ENCODE peak calls at places on chromosomes 12 and 14, in four cellular contexts. H, W, C and S are unnamed samples.

GRCh38 chr14:99137001-99137700 is 134.8 kb downstream of the BCL11B start:
- DNase-seq in H (no peak), W (no peak), C (no peak), S (peak; percentile 2)

GRCh38 chr14:90553921-90554336 is 157.1 kb downstream of the CALM1 start:
- DNase-seq in W (no peak), C (no peak), H (no peak), S (no peak)

GRCh38 chr12:95102916-95103671 is 29.7 kb upstream of the NR2C1 start:
- DNase-seq in C (peak; percentile 98), W (no peak), H (no peak), S (no peak)

GRCh38 chr12:75661927-75662326 is 150.5 kb upstream of the KRR1 start:
- DNase-seq in H (no peak), W (no peak), C (no peak), S (no peak)

GRCh38 chr12:109880049-109880931 is at the start of gene GLTP:
- DNase-seq in C (peak; percentile 83), H (peak; percentile 93), W (peak; percentile 91), S (peak; percentile 92)

GRCh38 chr14:104970231-104971068 is 7.7 kb downstream of the AHNAK2 start:
- DNase-seq in C (peak; percentile 81), W (no peak), H (no peak), S (no peak)

GRCh38 chr12:15001733-15002471 is 29.1 kb downstream of the PDE6H start:
- DNase-seq in H (no peak), C (no peak), W (peak; percentile 54), S (no peak)

GRCh38 chr12:47715877-47716548 is 9.3 kb downstream of the ENDOU start:
- DNase-seq in C (no peak), H (no peak), W (peak; percentile 43), S (no peak)

GRCh38 chr12:126685636-126686035 is 1581.3 kb upstream of the TMEM132C start:
- DNase-seq in C (no peak), W (no peak), H (no peak), S (no peak)

GRCh38 chr12:78419513-78419912 is 445.1 kb upstream of the SYT1 start:
- DNase-seq in H (no peak), W (no peak), C (no peak), S (no peak)

GRCh38 chr12:92019491-92020277 is 126.0 kb downstream of the BTG1 start:
- DNase-seq in C (no peak), W (no peak), H (no peak), S (no peak)

GRCh38 chr12:9798008-9798619 is 29.2 kb upstream of the KLRF1 start:
- DNase-seq in C (peak; percentile 80), H (no peak), W (no peak), S (no peak)

GRCh38 chr12:29155079-29155478 is 6.0 kb downstream of the FAR2 start:
- DNase-seq in C (no peak), H (no peak), W (no peak), S (no peak)

GRCh38 chr12:105946541-105946940 is 192.2 kb downstream of the NUAK1 start:
- DNase-seq in H (no peak), W (no peak), C (no peak), S (no peak)

GRCh38 chr12:12336049-12336411 is 14.0 kb downstream of the MANSC1 start:
- DNase-seq in W (no peak), H (no peak), C (peak; percentile 30), S (no peak)

GRCh38 chr12:14913381-14913781 is 25.0 kb downstream of the ERP27 start:
- DNase-seq in H (no peak), W (no peak), C (peak; percentile 99), S (no peak)

GRCh38 chr12:95733156-95733825 is 57.3 kb downstream of the NTN4 start:
- DNase-seq in C (peak; percentile 57), H (no peak), W (no peak), S (no peak)

GRCh38 chr14:105745433-105746123 is 219.2 kb downstream of the TMEM121 start:
- DNase-seq in W (no peak), C (no peak), H (peak; percentile 28), S (peak; percentile 9)

GRCh38 chr12:109111775-109112491 is 4.5 kb upstream of the ACACB start:
- DNase-seq in H (peak; percentile 78), C (peak; percentile 30), W (peak; percentile 74), S (no peak)

GRCh38 chr12:990308-990648 is 745 bp upstream of the ERC1 start:
- DNase-seq in H (peak; percentile 75), C (peak; percentile 62), W (no peak), S (no peak)

GRCh38 chr12:101604132-101604531 is 9.4 kb downstream of the MYBPC1 start:
- DNase-seq in C (peak; percentile 65), H (no peak), W (no peak), S (no peak)

GRCh38 chr14:67313153-67313552 is 46.5 kb downstream of the ATP6V1D start:
- DNase-seq in C (no peak), W (no peak), H (no peak), S (no peak)

GRCh38 chr12:57529831-57530230 is 7.2 kb downstream of the MBD6 start:
- DNase-seq in C (no peak), H (no peak), W (no peak), S (no peak)

GRCh38 chr14:59698793-59699192 is 122.2 kb upstream of the CCDC175 start:
- DNase-seq in H (no peak), C (peak; percentile 16), W (no peak), S (no peak)

GRCh38 chr14:95235351-95235750 is 78.0 kb upstream of the DICER1 start:
- DNase-seq in H (no peak), W (no peak), C (no peak), S (no peak)

GRCh38 chr12:89721291-89721987 is 12.8 kb upstream of the ATP2B1 start:
- DNase-seq in W (no peak), H (no peak), C (no peak), S (no peak)

GRCh38 chr14:99718031-99718810 is 34.1 kb downstream of the CYP46A1 start:
- DNase-seq in W (no peak), H (no peak), C (no peak), S (no peak)

DNA sequence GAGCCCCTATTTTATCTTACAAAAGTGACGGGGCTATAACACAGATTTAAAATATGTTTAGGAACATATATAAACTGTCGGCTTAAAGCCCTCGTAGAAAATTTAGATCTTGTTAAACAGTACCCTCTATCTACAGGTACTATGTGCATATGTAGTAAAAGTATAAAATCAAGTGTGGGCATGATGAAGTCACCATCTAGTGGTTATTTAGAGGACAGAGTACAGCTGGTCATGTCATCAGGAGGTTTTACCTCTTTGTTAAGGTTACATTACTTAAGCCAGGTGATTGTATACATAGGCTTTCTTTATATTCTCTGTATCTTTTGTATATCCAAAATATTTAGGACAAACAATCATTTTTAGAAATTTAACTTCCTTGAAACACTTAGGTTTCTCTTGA is 18.2 kb upstream of the TNS2 start:
- DNase-seq in H (no peak), W (no peak), C (no peak), S (no peak)
- TF ChIP-seq CTCF in H (no peak), W (no peak), C (no peak), S (no peak)

DNA sequence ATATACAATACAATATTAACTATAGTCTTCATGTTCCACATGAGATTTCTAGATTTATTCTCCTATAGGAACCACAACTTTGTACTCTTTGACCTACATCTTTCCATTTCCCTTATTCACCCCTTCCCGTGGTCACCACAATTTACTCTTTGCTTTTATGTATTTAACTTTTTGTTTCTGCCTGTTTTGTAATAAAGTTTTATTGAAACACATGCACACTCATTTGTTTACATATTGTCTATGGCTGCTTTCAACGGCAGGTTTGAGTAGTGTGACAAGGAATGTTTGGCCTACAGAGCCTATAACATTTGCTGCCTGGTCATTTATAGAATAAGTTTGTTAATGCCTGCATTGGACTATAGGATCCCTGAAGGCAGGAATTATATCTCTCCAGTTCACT is 231.1 kb downstream of the CRADD start:
- DNase-seq in H (no peak), C (no peak), W (no peak), S (no peak)
- TF ChIP-seq CTCF in H (no peak), C (no peak), W (no peak), S (no peak)

GRCh38 chr14:74531011-74531410 is 37.4 kb downstream of the ISCA2 start:
- DNase-seq in C (no peak), H (no peak), W (no peak), S (no peak)

GRCh38 chr14:74532246-74532645 is 38.7 kb downstream of the ISCA2 start:
- DNase-seq in W (no peak), H (no peak), C (no peak), S (no peak)

GRCh38 chr14:74528406-74528805 is 34.8 kb downstream of the ISCA2 start:
- DNase-seq in W (peak; percentile 40), C (no peak), H (no peak), S (no peak)

GRCh38 chr14:74528886-74529285 is 35.3 kb downstream of the ISCA2 start:
- DNase-seq in W (no peak), C (no peak), H (no peak), S (no peak)

DNA sequence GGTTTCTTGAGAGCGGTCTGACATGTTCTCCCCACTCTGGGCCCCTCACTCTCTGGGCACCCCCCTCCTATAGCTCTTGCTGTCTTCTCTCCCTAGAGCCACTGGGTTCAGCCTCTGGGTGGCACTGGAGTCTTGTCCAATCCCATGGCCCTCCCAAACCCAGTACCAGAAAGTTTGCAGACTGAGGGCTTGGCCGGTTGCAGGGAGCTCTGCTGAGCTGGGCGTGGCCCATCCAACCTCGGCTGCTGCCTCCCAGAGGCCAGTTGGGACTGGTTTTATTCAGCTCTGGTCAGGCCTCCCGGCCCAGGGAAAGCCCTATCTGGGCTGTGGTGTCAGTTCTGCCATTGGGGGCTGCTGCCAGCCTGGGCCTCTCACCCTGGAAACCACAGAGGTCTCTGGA is 37.9 kb downstream of the ISCA2 start:
- DNase-seq in H (no peak), C (peak; percentile 65), W (peak; percentile 72), S (no peak)
- TF ChIP-seq CTCF in H (no peak), C (peak; percentile 5), W (peak; percentile 22), S (no peak)

GRCh38 chr12:123938679-123939480 is 33.8 kb downstream of the CCDC92 start:
- DNase-seq in C (no peak), H (no peak), W (peak; percentile 74), S (no peak)
- TF ChIP-seq CTCF in C (peak; percentile 12), H (no peak), W (peak; percentile 97), S (peak; percentile 16)

GRCh38 chr12:110908377-110909136 is 11.8 kb downstream of the MYL2 start:
- DNase-seq in H (no peak), C (peak; percentile 48), W (no peak), S (no peak)

GRCh38 chr12:110906985-110907384 is 13.4 kb downstream of the MYL2 start:
- DNase-seq in H (no peak), W (no peak), C (no peak), S (no peak)

GRCh38 chr12:110907583-110907982 is 12.8 kb downstream of the MYL2 start:
- DNase-seq in W (no peak), C (no peak), H (no peak), S (no peak)

GRCh38 chr12:110906516-110906915 is 13.9 kb downstream of the MYL2 start:
- DNase-seq in H (no peak), W (no peak), C (no peak), S (no peak)

GRCh38 chr12:110906088-110906487 is 14.3 kb downstream of the MYL2 start:
- DNase-seq in H (no peak), C (no peak), W (no peak), S (no peak)
- TF ChIP-seq CTCF in H (no peak), C (no peak), W (no peak), S (no peak)

GRCh38 chr12:5587701-5588100 is 155.8 kb downstream of the NTF3 start:
- DNase-seq in C (no peak), W (no peak), H (no peak), S (no peak)
- TF ChIP-seq CTCF in C (no peak), W (no peak), H (no peak), S (no peak)

GRCh38 chr12:32091696-32092095 is 15.0 kb upstream of the BICD1 start:
- DNase-seq in C (no peak), H (no peak), W (no peak), S (no peak)
- TF ChIP-seq CTCF in C (no peak), H (no peak), W (no peak), S (no peak)